ENCODE peak calls at places on chromosomes 16 and 17, in five cellular contexts. R is HepG2, E is SK-N-SH, N is K562, F is GM12878. I is an unnamed sample.

GRCh38 chr17:29686998-29687397 is 64.3 kb upstream of the CORO6 start:
- DNase-seq in R (no peak), E (no peak), N (no peak), F (no peak), I (no peak)

GRCh38 chr16:53131363-53132071 is 76.7 kb downstream of the CHD9 start:
- DNase-seq in R (peak; percentile 19), E (peak; percentile 88), N (peak; percentile 82), F (no peak), I (peak; percentile 28)

GRCh38 chr17:6940186-6940649 is 55.6 kb upstream of the ALOX12 start:
- DNase-seq in R (no peak), E (peak; percentile 8), N (peak; percentile 49), F (no peak), I (no peak)

GRCh38 chr17:66638707-66639479 is 196.0 kb upstream of the CACNG5 start:
- DNase-seq in R (no peak), E (no peak), N (no peak), F (no peak), I (no peak)

GRCh38 chr16:57795431-57795878 is 6.8 kb downstream of the KIFC3 start:
- DNase-seq in R (peak; percentile 73), E (peak; percentile 80), N (no peak), F (no peak), I (no peak)

GRCh38 chr16:56939801-56940200 is 7.9 kb downstream of the HERPUD1 start:
- DNase-seq in R (no peak), E (no peak), N (peak; percentile 42), F (no peak), I (no peak)

GRCh38 chr17:29620271-29620670 is 2.4 kb downstream of the CORO6 start:
- DNase-seq in R (no peak), E (no peak), N (peak; percentile 20), F (no peak), I (no peak)

GRCh38 chr16:48556913-48557351 is 53.0 kb downstream of the N4BP1 start:
- DNase-seq in R (no peak), E (no peak), N (no peak), F (peak; percentile 40), I (no peak)

GRCh38 chr17:50272711-50273653 is 1.3 kb upstream of the TMEM92 start:
- DNase-seq in R (no peak), E (peak; percentile 97), N (peak; percentile 81), F (no peak), I (no peak)

GRCh38 chr16:65318590-65319267 is 196.9 kb upstream of the CDH11 start:
- DNase-seq in R (no peak), E (no peak), N (no peak), F (no peak), I (no peak)

GRCh38 chr16:78127130-78127529 is 27.7 kb downstream of the WWOX start:
- DNase-seq in R (no peak), E (no peak), N (no peak), F (no peak), I (no peak)

GRCh38 chr17:18877104-18877503 is 19.2 kb downstream of the PRPSAP2 start:
- DNase-seq in R (no peak), E (no peak), N (no peak), F (no peak), I (no peak)

GRCh38 chr17:42900460-42901331 is at the start of gene G6PC1:
- DNase-seq in R (peak; percentile 71), E (no peak), N (no peak), F (no peak), I (no peak)

DNA sequence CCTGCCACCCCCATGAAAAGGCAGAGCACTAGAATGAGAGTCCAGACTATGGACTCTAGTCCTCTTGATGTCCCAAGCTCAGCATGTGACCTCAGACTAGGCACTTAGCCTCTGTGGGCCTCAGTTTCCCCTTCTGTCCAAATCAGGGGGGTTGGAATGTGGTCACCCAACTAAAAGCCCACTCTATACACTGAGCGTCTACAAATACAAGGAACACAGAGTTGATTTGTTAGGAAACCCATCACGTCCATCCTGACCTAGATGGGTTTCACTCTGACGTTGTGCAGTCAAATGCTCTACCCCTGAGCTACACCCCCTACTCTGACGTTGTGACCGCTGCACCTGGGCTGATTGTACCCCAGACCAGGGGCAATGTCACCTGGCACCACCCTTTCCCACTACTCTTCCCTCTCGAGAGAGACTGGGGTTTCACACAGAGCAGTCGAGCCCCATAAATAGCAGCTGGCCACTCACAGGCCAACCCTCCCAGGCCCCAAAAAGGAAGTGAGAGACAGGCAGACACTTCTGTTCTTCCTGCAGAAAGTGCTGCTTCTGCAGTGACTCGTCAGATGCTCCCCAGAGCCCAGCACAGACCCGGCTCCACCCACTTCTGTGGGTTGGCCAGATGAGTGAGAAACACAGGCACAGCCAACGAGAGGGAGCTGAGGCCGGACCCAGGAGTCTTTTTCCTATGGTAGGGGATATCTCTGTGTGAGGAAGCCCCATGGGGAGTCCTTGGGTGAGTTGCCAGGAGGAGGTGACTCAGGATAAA is 16.1 kb upstream of the TNFRSF13B start:
- DNase-seq in R (no peak), E (no peak), N (peak; percentile 28), F (peak; percentile 99), I (peak; percentile 68)
- TF ChIP-seq POLR2AphosphoS5 in R (no peak), E (no peak), N (no peak), F (peak; percentile 86), I (no peak)

DNA sequence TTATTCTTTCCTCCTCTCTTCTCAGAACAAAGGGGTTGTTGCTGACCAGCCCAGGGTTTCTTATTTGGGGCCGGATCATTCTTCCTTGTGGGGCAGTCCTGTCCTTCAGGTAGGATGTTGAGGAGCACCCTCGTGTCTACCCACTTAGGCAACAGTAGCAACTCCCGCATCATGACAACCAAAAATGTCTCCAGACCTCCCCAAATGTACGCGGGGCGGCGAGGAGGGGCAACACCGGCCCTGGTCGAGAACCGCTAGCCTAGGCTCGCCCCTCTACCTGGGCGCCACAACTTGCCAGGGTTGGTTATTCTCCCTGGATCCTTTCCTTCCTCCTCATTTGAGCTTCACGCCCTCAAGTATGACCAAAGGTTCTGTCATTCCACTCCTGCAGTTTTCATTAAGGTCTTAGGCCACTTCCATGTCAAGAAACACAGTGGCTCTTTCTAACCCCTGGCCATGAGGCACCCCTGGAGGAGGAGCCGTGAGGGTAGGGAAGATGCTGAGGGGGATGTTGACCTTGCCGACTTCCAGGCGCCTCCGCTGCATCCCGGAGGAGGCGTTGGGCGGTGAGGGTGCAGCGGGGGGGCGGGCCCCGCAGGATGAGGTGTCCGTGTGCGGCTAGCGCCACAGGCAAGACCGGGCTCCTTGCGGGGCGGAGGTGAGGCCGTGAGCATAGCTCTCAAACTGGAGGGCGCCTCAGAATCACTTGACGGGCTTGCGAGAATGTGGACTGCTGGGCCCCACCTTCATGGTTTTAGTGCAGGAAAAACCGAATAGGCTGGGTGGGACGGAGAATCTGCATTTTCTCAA is 712 bp upstream of the SPECC1 start:
- DNase-seq in R (no peak), E (peak; percentile 66), N (peak; percentile 50), F (no peak), I (no peak)
- TF ChIP-seq GABPA in R (no peak), E (no peak), N (no peak), F (no peak), I (no peak)

GRCh38 chr16:88977028-88977844 is at the start of gene CBFA2T3:
- DNase-seq in R (no peak), E (no peak), N (peak; percentile 83), F (no peak), I (peak; percentile 75)
- TF ChIP-seq POLR2AphosphoS5 in R (no peak), E (no peak), N (peak; percentile 81), F (peak; percentile 51), I (peak; percentile 91)

GRCh38 chr16:69564845-69565610 is 738 bp upstream of the NFAT5 start:
- DNase-seq in R (no peak), E (no peak), N (no peak), F (no peak), I (no peak)

GRCh38 chr16:69563605-69564580 is 1.9 kb upstream of the NFAT5 start:
- DNase-seq in R (peak; percentile 49), E (no peak), N (no peak), F (peak; percentile 93), I (peak; percentile 86)

GRCh38 chr16:69566437-69567030 is 768 bp downstream of the NFAT5 start:
- DNase-seq in R (peak; percentile 40), E (peak; percentile 69), N (peak; percentile 58), F (no peak), I (no peak)

GRCh38 chr16:69565611-69566436 is at the start of gene NFAT5:
- DNase-seq in R (peak; percentile 92), E (peak; percentile 94), N (peak; percentile 92), F (no peak), I (peak; percentile 80)

GRCh38 chr16:69567031-69567680 is 1.4 kb downstream of the NFAT5 start:
- DNase-seq in R (peak; percentile 55), E (peak; percentile 26), N (no peak), F (no peak), I (peak; percentile 3)
- TF ChIP-seq GABPA in R (no peak), E (peak; percentile 3), N (no peak), F (no peak), I (no peak)

DNA sequence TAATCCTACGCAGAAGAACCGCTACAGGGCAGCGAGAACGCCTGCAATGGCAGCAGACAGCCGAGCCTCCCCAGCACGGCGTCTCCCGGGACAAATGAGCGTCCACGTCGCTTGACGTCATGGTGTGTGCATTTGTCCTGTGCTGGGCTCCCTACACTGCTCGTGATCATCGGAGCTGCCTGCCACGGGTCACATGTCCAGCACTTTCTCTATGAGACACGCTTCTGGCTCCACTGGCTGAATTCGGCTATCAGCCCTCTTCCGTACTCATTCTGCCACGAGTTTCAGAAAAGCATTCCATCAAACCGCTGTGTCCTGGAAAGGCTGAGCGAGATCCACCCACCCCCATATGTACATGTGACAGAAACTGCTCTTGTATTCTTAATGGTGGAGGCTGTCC is 28.4 kb upstream of the SHCBP1 start:
- DNase-seq in R (no peak), E (no peak), N (no peak), F (no peak), I (no peak)
- TF ChIP-seq POLR2AphosphoS5 in R (no peak), E (no peak), N (no peak), F (no peak), I (no peak)

DNA sequence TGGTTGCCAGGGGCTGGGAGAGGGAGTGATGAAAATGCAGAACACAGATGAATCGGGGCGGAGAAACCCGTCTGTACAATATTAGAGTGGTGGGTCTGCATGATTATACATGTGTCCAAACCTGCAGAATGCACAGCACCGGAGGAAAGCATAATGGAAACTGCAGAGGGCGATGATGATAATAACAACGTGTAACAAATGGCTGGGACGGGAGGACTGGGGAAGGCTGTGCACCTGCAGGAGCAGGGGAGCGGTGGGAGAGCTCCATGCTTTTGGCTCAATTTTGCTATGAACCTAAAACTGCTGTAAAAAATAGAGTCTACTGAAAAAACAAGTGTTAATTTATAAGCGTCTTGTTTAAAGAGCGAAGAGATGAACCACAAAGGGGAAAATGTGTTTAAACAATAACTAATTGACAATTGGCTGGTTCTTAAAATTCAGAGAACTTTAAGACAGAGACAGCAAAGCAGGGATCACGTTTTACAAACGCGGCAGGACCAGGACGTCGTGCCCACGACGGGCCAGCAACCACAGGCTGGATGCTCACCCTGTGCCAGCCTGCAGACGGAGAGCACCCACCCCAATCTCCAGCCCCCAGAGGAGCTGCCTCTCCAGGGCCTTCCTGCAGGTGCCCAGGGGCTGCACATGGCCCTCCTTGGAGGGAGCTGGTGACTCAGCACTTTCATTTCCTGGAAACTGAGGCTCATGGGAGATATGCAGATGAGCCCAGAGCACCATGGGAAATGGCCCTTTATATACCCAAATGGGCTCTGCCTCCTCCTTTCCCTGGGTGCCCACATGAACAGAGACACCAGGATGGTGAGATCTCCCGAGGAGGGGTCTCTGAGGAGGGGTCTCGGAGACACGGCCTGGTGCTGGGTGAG is at the start of gene TEX19:
- DNase-seq in R (no peak), E (peak; percentile 72), N (peak; percentile 58), F (no peak), I (no peak)
- TF ChIP-seq GABPA in R (peak; percentile 5), E (no peak), N (no peak), F (no peak), I (no peak)

I was measured in HL-60.